ENCODE peak calls at places on chromosomes 12 and 14, in five cellular contexts. H, G, I, B and E are unnamed samples.

GRCh38 chr12:132588319-132588718 is 22.1 kb downstream of the LRCOL1 start:
- DNase-seq in H (no peak), G (no peak), I (no peak), B (no peak), E (no peak)

GRCh38 chr12:19810213-19810612 is 370.9 kb downstream of the AEBP2 start:
- DNase-seq in H (no peak), G (no peak), I (no peak), B (no peak), E (no peak)

GRCh38 chr12:120573560-120573959 is 7.6 kb downstream of the POP5 start:
- DNase-seq in H (no peak), G (no peak), I (no peak), B (no peak), E (no peak)

GRCh38 chr12:126668538-126668937 is 1598.4 kb upstream of the TMEM132C start:
- DNase-seq in H (no peak), G (no peak), I (no peak), B (no peak), E (no peak)

GRCh38 chr12:1572731-1573130 is 21.6 kb downstream of the FBXL14 start:
- DNase-seq in H (no peak), G (no peak), I (no peak), B (no peak), E (no peak)

GRCh38 chr12:6925239-6925542 is 2.6 kb upstream of the ATN1 start:
- DNase-seq in H (peak), G (no peak), I (no peak), B (no peak), E (no peak)

GRCh38 chr12:6960291-6961277 is 9.4 kb downstream of the PTPN6 start:
- DNase-seq in H (no peak), G (no peak), I (no peak), B (no peak), E (no peak)

GRCh38 chr14:76917158-76917596 is 91.0 kb downstream of the LRRC74A start:
- DNase-seq in H (peak), G (no peak), I (peak), B (peak), E (peak)

GRCh38 chr12:51530208-51530607 is 60.8 kb upstream of the SCN8A start:
- DNase-seq in H (no peak), G (no peak), I (no peak), B (no peak), E (no peak)

GRCh38 chr14:55382483-55382882 is 29.1 kb downstream of the ATG14 start:
- DNase-seq in H (no peak), G (no peak), I (no peak), B (no peak), E (no peak)

GRCh38 chr12:2113501-2113912 is 60.7 kb downstream of the CACNA1C start:
- DNase-seq in H (no peak), G (no peak), I (no peak), B (no peak), E (no peak)

GRCh38 chr12:15966426-15966825 is 55.3 kb downstream of the DERA start:
- DNase-seq in H (no peak), G (no peak), I (no peak), B (no peak), E (no peak)

GRCh38 chr12:69008510-69008909 is 75.5 kb upstream of the CPM start:
- DNase-seq in H (no peak), G (no peak), I (no peak), B (no peak), E (no peak)

GRCh38 chr12:76790564-76791552 is 26.9 kb downstream of the ZDHHC17 start:
- DNase-seq in H (no peak), G (no peak), I (peak), B (peak), E (peak)

GRCh38 chr14:35384386-35385041 is 20.0 kb downstream of the NFKBIA start:
- DNase-seq in H (no peak), G (no peak), I (no peak), B (peak), E (peak)

GRCh38 chr14:92934196-92935085 is 11.5 kb downstream of the CHGA start:
- DNase-seq in H (no peak), G (no peak), I (no peak), B (no peak), E (no peak)

GRCh38 chr12:15527201-15527782 is 205.0 kb downstream of the PTPRO start:
- DNase-seq in H (no peak), G (no peak), I (no peak), B (peak), E (peak)

GRCh38 chr12:143964-144649 is 69.8 kb downstream of the SLC6A12 start:
- DNase-seq in H (no peak), G (no peak), I (no peak), B (peak), E (no peak)

GRCh38 chr14:77542349-77543239 is 44.0 kb upstream of the ISM2 start:
- DNase-seq in H (no peak), G (no peak), I (no peak), B (no peak), E (no peak)

DNA sequence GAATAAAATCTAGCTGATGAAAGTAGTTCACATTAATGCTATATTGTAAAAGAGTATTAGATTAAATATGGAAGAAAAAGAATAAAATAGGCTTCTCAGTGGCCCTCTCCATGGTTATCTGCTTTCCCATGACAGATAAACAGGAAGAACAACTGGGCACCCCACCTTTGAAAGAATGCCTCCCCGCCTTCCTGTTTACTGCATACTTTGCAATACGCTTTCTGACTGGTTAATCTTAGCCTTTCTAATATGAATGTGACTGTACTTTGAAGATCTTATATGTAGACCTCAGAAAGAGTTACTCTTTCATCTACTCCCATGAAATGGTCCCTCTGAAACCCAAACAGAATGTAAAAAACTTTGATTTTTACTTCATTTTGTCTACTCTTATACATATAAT is 34.1 kb upstream of the DAAM1 start:
- DNase-seq in H (no peak), G (no peak), I (no peak), B (no peak), E (no peak)
- TF ChIP-seq ESRRA in H (no peak), G (no peak), I (no peak), B (no peak), E (no peak)

GRCh38 chr12:12840500-12840899 is 27.4 kb downstream of the DDX47 start:
- DNase-seq in H (no peak), G (no peak), I (no peak), B (no peak), E (no peak)

GRCh38 chr12:12839886-12840285 is 26.7 kb downstream of the DDX47 start:
- DNase-seq in H (no peak), G (no peak), I (no peak), B (no peak), E (peak)

DNA sequence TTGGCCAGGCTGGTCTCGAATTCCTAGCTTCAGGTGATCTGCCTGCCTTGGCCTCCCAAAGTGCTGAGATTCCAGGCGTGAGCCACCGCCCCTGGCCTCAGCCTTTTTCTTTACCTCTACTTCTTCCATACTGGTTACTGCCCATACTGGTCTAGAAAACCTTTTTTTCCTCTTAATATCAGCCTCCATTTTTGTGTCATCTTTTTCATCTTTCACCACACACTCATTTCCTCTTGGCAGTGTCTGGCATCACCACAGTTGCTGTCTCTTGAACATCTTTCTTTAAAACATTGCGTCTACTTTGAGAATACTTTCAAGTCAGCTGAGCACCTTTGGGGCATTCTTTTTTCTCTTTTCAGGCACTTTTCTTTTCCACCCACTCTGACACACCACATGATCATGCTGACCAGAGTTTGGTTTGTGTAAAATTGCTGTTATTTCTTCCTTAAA is 32.7 kb downstream of the DDX47 start:
- DNase-seq in H (no peak), G (no peak), I (no peak), B (no peak), E (no peak)
- TF ChIP-seq ESRRA in H (no peak), G (no peak), I (no peak), B (no peak), E (no peak)

DNA sequence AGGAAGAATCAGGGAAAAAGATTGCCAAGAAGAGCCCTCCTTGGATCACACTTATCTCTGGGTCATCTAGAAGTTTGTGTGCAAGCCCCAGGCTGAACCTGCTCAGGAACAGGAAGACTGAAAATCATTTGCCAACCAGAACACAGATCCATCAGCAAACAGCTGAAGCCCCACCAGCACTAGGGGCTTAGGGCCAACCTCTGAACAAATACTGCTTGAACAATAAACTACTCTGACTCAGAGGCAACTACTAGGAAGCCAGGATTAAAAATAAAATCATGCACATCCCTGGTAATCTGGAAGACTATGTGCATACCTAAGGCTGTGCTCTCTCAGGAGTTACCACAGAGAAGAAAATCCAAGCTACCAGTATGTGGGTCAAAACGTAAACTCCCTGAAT is 15.8 kb downstream of the GALNT8 start:
- DNase-seq in H (no peak), G (no peak), I (no peak), B (no peak), E (no peak)
- TF ChIP-seq ESRRA in H (no peak), G (no peak), I (no peak), B (no peak), E (no peak)

DNA sequence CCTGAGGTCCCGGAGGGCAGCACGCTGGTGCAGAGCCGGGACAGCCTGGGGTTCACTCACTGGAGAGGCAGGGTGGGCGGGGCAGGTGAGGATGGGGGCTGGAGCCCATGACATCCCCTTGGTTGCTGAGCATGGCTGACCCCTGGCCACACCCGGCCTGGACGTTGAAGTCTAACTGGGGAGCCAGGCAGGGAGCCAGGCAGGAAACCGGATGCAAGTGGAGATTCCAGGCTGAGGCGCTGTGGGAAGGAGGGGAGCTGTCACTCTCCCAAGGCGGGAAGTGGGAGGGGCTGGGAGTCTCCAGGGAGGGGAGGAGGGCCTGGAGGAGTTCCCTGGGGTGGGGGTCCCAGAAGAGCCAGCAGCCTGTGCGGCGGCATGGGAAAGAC is 7.7 kb upstream of the INF2 start:
- DNase-seq in H (peak), G (no peak), I (no peak), B (peak), E (peak)
- TF ChIP-seq ESRRA in H (no peak), G (no peak), I (no peak), B (no peak), E (no peak)

GRCh38 chr14:39266871-39267591 is 33.3 kb downstream of the MIA2 start:
- DNase-seq in H (peak), G (no peak), I (peak), B (peak), E (peak)
- TF ChIP-seq ESRRA in H (no peak), G (no peak), I (no peak), B (peak), E (no peak)